ENCODE peak calls at places on chromosomes 5 and 9, in four cellular contexts. One of them, this sample, is unnamed.

GRCh38 chr5:141838326-141839014 is 39.7 kb downstream of the PCDH1 start:
- DNase-seq in COR-L47: no peak
- DNase-seq in dorsolateral prefrontal cortex: no peak
- DNase-seq in spleen: no peak
- DNase-seq in this sample: no peak

GRCh38 chr5:179819296-179820126 is 1.2 kb upstream of the SQSTM1 start:
- DNase-seq in COR-L47: peak
- DNase-seq in spleen: peak
- DNase-seq in dorsolateral prefrontal cortex: peak
- DNase-seq in this sample: peak

GRCh38 chr9:127949827-127950512 is 12.3 kb upstream of the DPM2 start:
- DNase-seq in spleen: no peak
- DNase-seq in dorsolateral prefrontal cortex: peak
- DNase-seq in COR-L47: no peak
- DNase-seq in this sample: peak

GRCh38 chr5:91070761-91071429 is 312.2 kb downstream of the ARRDC3 start:
- DNase-seq in dorsolateral prefrontal cortex: no peak
- DNase-seq in COR-L47: no peak
- DNase-seq in spleen: no peak
- DNase-seq in this sample: no peak

GRCh38 chr5:110088676-110089436 is 399.1 kb downstream of the MAN2A1 start:
- DNase-seq in dorsolateral prefrontal cortex: no peak
- DNase-seq in COR-L47: peak
- DNase-seq in spleen: no peak
- DNase-seq in this sample: no peak

GRCh38 chr5:68292316-68292715 is 76.8 kb downstream of the PIK3R1 start:
- DNase-seq in COR-L47: no peak
- DNase-seq in spleen: no peak
- DNase-seq in dorsolateral prefrontal cortex: no peak
- DNase-seq in this sample: no peak

GRCh38 chr9:35227283-35227682 is 65.5 kb downstream of the UNC13B start:
- DNase-seq in dorsolateral prefrontal cortex: no peak
- DNase-seq in spleen: no peak
- DNase-seq in COR-L47: no peak
- DNase-seq in this sample: no peak

GRCh38 chr5:134968055-134968454 is 348 bp downstream of the CATSPER3 start:
- DNase-seq in spleen: no peak
- DNase-seq in dorsolateral prefrontal cortex: no peak
- DNase-seq in COR-L47: no peak
- DNase-seq in this sample: no peak

GRCh38 chr5:157855404-157855994 is 3.4 kb downstream of the CLINT1 start:
- DNase-seq in dorsolateral prefrontal cortex: peak
- DNase-seq in spleen: no peak
- DNase-seq in COR-L47: peak
- DNase-seq in this sample: peak

GRCh38 chr5:74056789-74057164 is 430.8 kb downstream of the ARHGEF28 start:
- DNase-seq in dorsolateral prefrontal cortex: no peak
- DNase-seq in spleen: no peak
- DNase-seq in COR-L47: no peak
- DNase-seq in this sample: no peak

GRCh38 chr5:149450199-149450598 is 71.1 kb upstream of the IL17B start:
- DNase-seq in COR-L47: no peak
- DNase-seq in dorsolateral prefrontal cortex: no peak
- DNase-seq in spleen: no peak
- DNase-seq in this sample: no peak

GRCh38 chr5:73856972-73857371 is 231.0 kb downstream of the ARHGEF28 start:
- DNase-seq in dorsolateral prefrontal cortex: no peak
- DNase-seq in COR-L47: no peak
- DNase-seq in spleen: no peak
- DNase-seq in this sample: no peak

GRCh38 chr9:108125541-108125940 is 636.0 kb upstream of the KLF4 start:
- DNase-seq in dorsolateral prefrontal cortex: no peak
- DNase-seq in COR-L47: no peak
- DNase-seq in spleen: no peak
- DNase-seq in this sample: no peak

GRCh38 chr9:4828776-4829175 is 36.0 kb downstream of the RCL1 start:
- DNase-seq in dorsolateral prefrontal cortex: no peak
- DNase-seq in spleen: no peak
- DNase-seq in COR-L47: no peak
- DNase-seq in this sample: no peak

GRCh38 chr9:136028760-136029470 is 66.2 kb downstream of the NACC2 start:
- DNase-seq in COR-L47: no peak
- DNase-seq in spleen: no peak
- DNase-seq in dorsolateral prefrontal cortex: peak
- DNase-seq in this sample: no peak

GRCh38 chr9:70893610-70894122 is 227.8 kb downstream of the TRPM3 start:
- DNase-seq in spleen: no peak
- DNase-seq in dorsolateral prefrontal cortex: no peak
- DNase-seq in COR-L47: no peak
- DNase-seq in this sample: no peak

GRCh38 chr9:130064621-130065020 is 10.9 kb downstream of the GPR107 start:
- DNase-seq in COR-L47: no peak
- DNase-seq in dorsolateral prefrontal cortex: no peak
- DNase-seq in spleen: no peak
- DNase-seq in this sample: no peak

GRCh38 chr5:154868702-154869101 is 10.3 kb downstream of the CNOT8 start:
- DNase-seq in dorsolateral prefrontal cortex: peak
- DNase-seq in spleen: no peak
- DNase-seq in COR-L47: no peak
- DNase-seq in this sample: no peak

GRCh38 chr5:42751044-42751443 is 5.6 kb upstream of the CCDC152 start:
- DNase-seq in spleen: no peak
- DNase-seq in dorsolateral prefrontal cortex: no peak
- DNase-seq in COR-L47: no peak
- DNase-seq in this sample: no peak

GRCh38 chr5:122287101-122287500 is 24.9 kb upstream of the SNCAIP start:
- DNase-seq in COR-L47: no peak
- DNase-seq in dorsolateral prefrontal cortex: no peak
- DNase-seq in spleen: no peak
- DNase-seq in this sample: no peak

GRCh38 chr9:97558701-97559101 is 57.2 kb downstream of the TMOD1 start:
- DNase-seq in spleen: peak
- DNase-seq in COR-L47: no peak
- DNase-seq in dorsolateral prefrontal cortex: no peak
- DNase-seq in this sample: no peak

GRCh38 chr9:127805620-127806019 is 2.9 kb downstream of the FPGS start:
- DNase-seq in spleen: no peak
- DNase-seq in dorsolateral prefrontal cortex: no peak
- DNase-seq in COR-L47: no peak
- DNase-seq in this sample: no peak

GRCh38 chr5:102910240-102911226 is 155.4 kb downstream of the PAM start:
- DNase-seq in dorsolateral prefrontal cortex: no peak
- DNase-seq in COR-L47: no peak
- DNase-seq in spleen: no peak
- DNase-seq in this sample: no peak

GRCh38 chr5:154519375-154519774 is 41.3 kb upstream of the HAND1 start:
- DNase-seq in dorsolateral prefrontal cortex: no peak
- DNase-seq in COR-L47: no peak
- DNase-seq in spleen: no peak
- DNase-seq in this sample: no peak

GRCh38 chr5:159510282-159510681 is 180.0 kb upstream of the IL12B start:
- DNase-seq in COR-L47: no peak
- DNase-seq in spleen: peak
- DNase-seq in dorsolateral prefrontal cortex: no peak
- DNase-seq in this sample: no peak

GRCh38 chr5:68911840-68912690 is 181.7 kb upstream of the SLC30A5 start:
- DNase-seq in dorsolateral prefrontal cortex: no peak
- DNase-seq in spleen: no peak
- DNase-seq in COR-L47: no peak
- DNase-seq in this sample: no peak

GRCh38 chr5:153585616-153586015 is 95.1 kb downstream of the GRIA1 start:
- DNase-seq in spleen: no peak
- DNase-seq in COR-L47: no peak
- DNase-seq in dorsolateral prefrontal cortex: no peak
- DNase-seq in this sample: no peak

GRCh38 chr9:111559000-111559610 is 34.1 kb downstream of the ZNF483 start:
- DNase-seq in spleen: no peak
- DNase-seq in dorsolateral prefrontal cortex: no peak
- DNase-seq in COR-L47: no peak
- DNase-seq in this sample: no peak

GRCh38 chr5:127492854-127493738 is 24.3 kb upstream of the PRRC1 start:
- DNase-seq in COR-L47: peak
- DNase-seq in dorsolateral prefrontal cortex: no peak
- DNase-seq in spleen: no peak
- DNase-seq in this sample: no peak

GRCh38 chr5:142472306-142472951 is 147.6 kb upstream of the SPRY4 start:
- DNase-seq in COR-L47: no peak
- DNase-seq in dorsolateral prefrontal cortex: no peak
- DNase-seq in spleen: no peak
- DNase-seq in this sample: no peak

GRCh38 chr5:161546463-161547301 is at the start of gene GABRB2:
- DNase-seq in spleen: no peak
- DNase-seq in COR-L47: peak
- DNase-seq in dorsolateral prefrontal cortex: peak
- DNase-seq in this sample: peak